ENCODE peak calls at places on chromosomes 1 and 21, in six cellular contexts. C is astrocyte of the spinal cord, Y is fibroblast of the aortic adventitia, H is mucosa of descending colon, F is breast epithelium, P is psoas muscle. J is an unnamed sample.

GRCh38 chr1:208606976-208607375 is 362.8 kb upstream of the PLXNA2 start:
- DNase-seq in Y (no peak), F (no peak), P (no peak), C (no peak), H (no peak), J (no peak)

GRCh38 chr1:172322219-172323061 is 98.0 kb upstream of the C1orf105 start:
- DNase-seq in Y (peak; percentile 95), C (peak; percentile 98), F (no peak), P (peak; percentile 51), H (no peak), J (peak; percentile 94)

GRCh38 chr1:232594018-232594502 is 35.9 kb downstream of the SIPA1L2 start:
- DNase-seq in H (no peak), P (no peak), F (no peak), C (no peak), Y (no peak), J (no peak)

GRCh38 chr1:201653238-201653637 is 114.3 kb downstream of the NAV1 start:
- DNase-seq in C (no peak), Y (no peak), H (no peak), F (no peak), P (no peak), J (no peak)

GRCh38 chr1:230518511-230518910 is 92.4 kb upstream of the PGBD5 start:
- DNase-seq in F (no peak), H (no peak), P (no peak), Y (no peak), C (no peak), J (no peak)

GRCh38 chr1:45010855-45011811 is at the start of gene HECTD3:
- DNase-seq in C (peak; percentile 77), H (peak; percentile 91), F (peak; percentile 70), Y (peak; percentile 74), P (peak; percentile 90), J (peak; percentile 70)

GRCh38 chr1:57017717-57018116 is 51.9 kb upstream of the C8B start:
- DNase-seq in Y (peak; percentile 16), F (no peak), P (no peak), H (no peak), C (no peak), J (peak; percentile 22)

GRCh38 chr1:230291731-230292620 is 134.2 kb downstream of the PGBD5 start:
- DNase-seq in P (peak; percentile 39), Y (no peak), H (no peak), F (peak; percentile 43), C (no peak), J (no peak)

GRCh38 chr1:40977721-40978120 is 1.8 kb upstream of the CTPS1 start:
- DNase-seq in C (no peak), H (no peak), Y (peak; percentile 55), P (no peak), F (no peak), J (no peak)

GRCh38 chr21:45562965-45563364 is 20.7 kb upstream of the SLC19A1 start:
- DNase-seq in C (no peak), P (no peak), Y (no peak), F (no peak), H (no peak), J (no peak)

GRCh38 chr21:16891821-16892220 is 621.0 kb upstream of the CXADR start:
- DNase-seq in F (no peak), P (no peak), C (peak; percentile 78), Y (peak; percentile 79), H (no peak), J (peak; percentile 68)

GRCh38 chr1:10910490-10911273 is 101.8 kb upstream of the TARDBP start:
- DNase-seq in Y (peak; percentile 16), C (no peak), H (no peak), P (no peak), F (no peak), J (no peak)

GRCh38 chr21:43953028-43953427 is 59.1 kb upstream of the TRAPPC10 start:
- DNase-seq in Y (no peak), F (no peak), H (peak; percentile 33), C (no peak), P (peak; percentile 87), J (peak; percentile 16)

GRCh38 chr1:211017066-211017691 is 116.8 kb downstream of the KCNH1 start:
- DNase-seq in P (no peak), F (no peak), H (no peak), Y (no peak), C (no peak), J (no peak)

GRCh38 chr1:172647987-172648386 is 10.9 kb upstream of the FASLG start:
- DNase-seq in Y (no peak), H (no peak), P (no peak), F (no peak), C (no peak), J (no peak)

GRCh38 chr21:34204481-34205439 is 131.4 kb downstream of the MRPS6 start:
- DNase-seq in P (no peak), F (no peak), H (no peak), C (peak; percentile 35), Y (no peak), J (no peak)

GRCh38 chr21:38841472-38841871 is 35.7 kb downstream of the ETS2 start:
- DNase-seq in H (no peak), Y (no peak), C (no peak), F (no peak), P (no peak), J (no peak)

GRCh38 chr21:40099809-40100208 is 232.6 kb downstream of the PCP4 start:
- DNase-seq in F (no peak), Y (no peak), C (no peak), P (no peak), H (no peak), J (no peak)

GRCh38 chr1:99548924-99549605 is 96.8 kb upstream of the PALMD start:
- DNase-seq in Y (peak; percentile 47), H (no peak), P (no peak), C (peak; percentile 65), F (no peak), J (no peak)

GRCh38 chr1:78070758-78071157 is 25.0 kb downstream of the GIPC2 start:
- DNase-seq in Y (peak; percentile 72), P (no peak), H (no peak), F (no peak), C (peak; percentile 88), J (peak; percentile 88)

GRCh38 chr1:119737040-119737682 is 25.4 kb downstream of the PHGDH start:
- DNase-seq in H (peak; percentile 64), F (no peak), C (peak; percentile 20), Y (peak; percentile 24), P (no peak), J (no peak)

GRCh38 chr1:91549041-91549735 is 48.5 kb downstream of the CDC7 start:
- DNase-seq in Y (no peak), P (no peak), F (no peak), H (no peak), C (no peak), J (no peak)

GRCh38 chr1:91546301-91546581 is 45.6 kb downstream of the CDC7 start:
- DNase-seq in P (no peak), C (no peak), Y (no peak), F (no peak), H (no peak), J (no peak)

GRCh38 chr1:91545506-91546300 is 45.1 kb downstream of the CDC7 start:
- DNase-seq in P (no peak), H (no peak), F (no peak), C (no peak), Y (no peak), J (no peak)

GRCh38 chr1:91548382-91549040 is 47.9 kb downstream of the CDC7 start:
- DNase-seq in F (no peak), Y (no peak), C (no peak), H (no peak), P (no peak), J (no peak)

DNA sequence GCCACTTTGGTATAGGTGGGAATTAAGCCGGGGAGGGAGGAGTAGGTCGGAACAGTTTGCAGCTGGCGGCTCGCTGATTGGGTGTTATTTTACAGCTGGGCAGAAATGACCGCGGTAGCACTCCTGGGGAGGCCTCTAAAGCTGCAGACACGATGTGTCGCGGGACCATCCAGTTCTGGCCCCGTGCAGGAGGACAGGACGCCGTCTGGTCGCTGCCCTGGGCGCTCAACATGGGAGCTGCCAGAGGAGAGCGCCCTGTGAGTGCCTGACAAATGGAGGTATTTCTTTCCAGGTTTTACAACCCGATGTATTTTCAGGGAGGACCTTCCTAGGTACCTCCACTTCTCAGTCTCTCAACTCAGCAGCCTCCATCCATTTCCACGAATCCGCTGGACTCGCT is 46.2 kb downstream of the CDC7 start:
- DNase-seq in H (no peak), C (no peak), F (no peak), P (no peak), Y (no peak), J (no peak)
- TF ChIP-seq CTCF in H (no peak), C (no peak), F (no peak), P (no peak), Y (no peak), J (no peak)

DNA sequence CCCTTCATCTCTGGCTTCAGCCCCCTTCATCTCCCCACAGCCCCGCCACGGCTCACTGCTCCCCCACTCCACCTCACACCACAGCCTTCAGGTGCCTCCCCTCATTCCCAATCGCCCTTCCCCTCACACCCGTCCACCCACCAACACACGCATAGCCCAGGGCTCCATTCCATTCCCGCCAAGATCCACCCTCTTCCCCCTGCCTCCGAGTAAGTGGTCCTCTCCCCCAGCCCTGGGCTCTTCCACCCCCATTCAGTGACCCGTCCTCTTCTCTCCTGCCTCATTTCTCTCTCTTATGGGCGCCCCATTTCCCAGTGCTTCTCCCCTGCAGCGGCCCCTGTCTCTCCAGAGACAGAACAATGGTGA is 53.2 kb downstream of the VWA5B1 start:
- DNase-seq in C (no peak), H (no peak), P (no peak), Y (no peak), F (no peak), J (no peak)
- H3K4me3 ChIP-seq in C (no peak overlapping the region), H (no peak overlapping the region), P (no peak overlapping the region), Y (no peak overlapping the region), F (no peak overlapping the region), J (no peak overlapping the region)

GRCh38 chr1:180920702-180921101 is 8.0 kb downstream of the KIAA1614 start:
- DNase-seq in H (no peak), C (no peak), F (no peak), Y (no peak), P (no peak), J (no peak)
- TF ChIP-seq CTCF in H (no peak), C (peak; percentile 24), F (no peak), Y (peak; percentile 35), P (no peak), J (no peak)

GRCh38 chr1:158999301-159000069 is 10.2 kb upstream of the IFI16 start:
- DNase-seq in H (no peak), C (peak; percentile 95), P (peak; percentile 84), Y (peak; percentile 98), F (peak; percentile 70), J (peak; percentile 96)

GRCh38 chr1:158998781-158999161 is 10.9 kb upstream of the IFI16 start:
- DNase-seq in C (peak; percentile 84), P (peak; percentile 72), H (no peak), Y (peak; percentile 83), F (no peak), J (peak; percentile 30)

GRCh38 chr1:158998037-158998780 is 11.5 kb upstream of the IFI16 start:
- DNase-seq in H (no peak), P (no peak), C (no peak), F (no peak), Y (no peak), J (no peak)

GRCh38 chr1:159000627-159001026 is 9.1 kb upstream of the IFI16 start:
- DNase-seq in C (peak; percentile 95), P (peak; percentile 85), Y (peak; percentile 97), H (peak; percentile 62), F (peak; percentile 69), J (peak; percentile 98)

DNA sequence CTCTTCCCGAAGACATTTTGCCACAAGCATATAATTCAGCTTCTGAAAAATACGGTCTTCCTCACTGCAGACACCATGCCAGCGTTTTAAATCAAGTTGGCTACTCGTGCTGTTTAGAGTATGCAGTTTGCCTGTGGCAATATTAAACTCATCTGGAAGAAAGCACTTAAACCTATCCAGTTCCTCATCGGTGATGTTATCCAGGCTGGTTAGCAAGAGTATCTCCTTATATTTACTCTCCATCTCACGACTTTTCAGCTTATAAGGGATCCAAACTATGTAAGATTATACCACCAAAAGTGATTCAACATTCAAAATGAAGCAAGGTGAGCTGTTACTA is 9.7 kb upstream of the IFI16 start:
- DNase-seq in H (no peak), F (no peak), P (no peak), C (no peak), Y (no peak), J (no peak)
- H3K4me3 ChIP-seq in H (no peak overlapping the region), F (peak overlapping the region; percentile 59), P (peak overlapping the region; percentile 61), C (peak overlapping the region; percentile 58), Y (peak overlapping the region; percentile 77), J (peak overlapping the region; percentile 58)